ENCODE peak calls at places on chromosomes 11 and 22, in eight cellular contexts. R is colonic mucosa; P is BE2C; N is HAP-1; O is lower lobe of right lung; Y is cardiac fibroblast; D is Jurkat, Clone E6-1; X is breast epithelium. E is an unnamed sample.

GRCh38 chr11:11578542-11578941 is 43.3 kb downstream of the GALNT18 start:
- DNase-seq in Y (no peak), R (no peak), N (no peak), X (no peak), O (no peak), D (no peak), P (no peak), E (no peak)

GRCh38 chr11:61922539-61922938 is 5.2 kb upstream of the RAB3IL1 start:
- DNase-seq in O (peak), P (peak), Y (peak), R (peak), X (peak), N (no peak), D (no peak), E (peak)

GRCh38 chr11:43736502-43737193 is 56.1 kb downstream of the HSD17B12 start:
- DNase-seq in N (peak), X (no peak), D (peak), O (no peak), R (no peak), P (no peak), Y (peak), E (no peak)

GRCh38 chr11:12280199-12280837 is 97.1 kb upstream of the PARVA start:
- DNase-seq in P (no peak), R (no peak), N (no peak), X (no peak), O (no peak), Y (no peak), D (no peak), E (peak)

GRCh38 chr11:118666331-118666730 is 13.1 kb downstream of the TREH start:
- DNase-seq in O (no peak), X (no peak), Y (no peak), P (no peak), D (no peak), N (no peak), R (no peak), E (no peak)

GRCh38 chr11:112881461-112881860 is 79.8 kb upstream of the NCAM1 start:
- DNase-seq in X (peak), D (no peak), R (peak), Y (peak), N (no peak), P (peak), O (peak), E (peak)

GRCh38 chr11:66068154-66068821 is 1.8 kb upstream of the PACS1 start:
- DNase-seq in R (peak), Y (peak), P (peak), N (peak), O (peak), D (peak), X (peak), E (peak)

GRCh38 chr11:113014262-113014661 is 53.0 kb downstream of the NCAM1 start:
- DNase-seq in P (peak), X (no peak), D (no peak), O (no peak), R (no peak), N (no peak), Y (peak), E (no peak)

GRCh38 chr11:66934971-66935779 is 23.0 kb downstream of the PC start:
- DNase-seq in X (no peak), O (no peak), Y (peak), N (no peak), D (no peak), R (no peak), P (no peak), E (no peak)

GRCh38 chr11:65640483-65641207 is 2.7 kb downstream of the SIPA1 start:
- DNase-seq in Y (no peak), X (no peak), R (peak), O (peak), D (no peak), P (no peak), N (no peak), E (no peak)

GRCh38 chr22:46175631-46176030 is 25.3 kb downstream of the PPARA start:
- DNase-seq in Y (no peak), R (no peak), P (no peak), O (no peak), N (no peak), X (no peak), D (no peak), E (no peak)

GRCh38 chr22:17130199-17130598 is 9.0 kb upstream of the TMEM121B start:
- DNase-seq in P (no peak), X (no peak), R (no peak), N (no peak), D (no peak), O (no peak), Y (no peak), E (no peak)

GRCh38 chr22:34765115-34765514 is 300.8 kb upstream of the ISX start:
- DNase-seq in D (no peak), R (no peak), O (no peak), Y (no peak), N (no peak), P (no peak), X (no peak), E (no peak)

GRCh38 chr11:26905368-26905767 is 88.5 kb upstream of the FIBIN start:
- DNase-seq in P (no peak), X (no peak), R (no peak), O (no peak), N (no peak), Y (peak), D (no peak), E (no peak)

GRCh38 chr11:45181595-45182550 is 35.4 kb downstream of the PRDM11 start:
- DNase-seq in Y (no peak), P (no peak), N (no peak), D (no peak), X (no peak), R (no peak), O (no peak), E (no peak)
- H3K4me3 ChIP-seq in Y (peak), P (no peak), N (no peak), D (no peak), X (peak), R (no peak), O (peak), E (peak)

DNA sequence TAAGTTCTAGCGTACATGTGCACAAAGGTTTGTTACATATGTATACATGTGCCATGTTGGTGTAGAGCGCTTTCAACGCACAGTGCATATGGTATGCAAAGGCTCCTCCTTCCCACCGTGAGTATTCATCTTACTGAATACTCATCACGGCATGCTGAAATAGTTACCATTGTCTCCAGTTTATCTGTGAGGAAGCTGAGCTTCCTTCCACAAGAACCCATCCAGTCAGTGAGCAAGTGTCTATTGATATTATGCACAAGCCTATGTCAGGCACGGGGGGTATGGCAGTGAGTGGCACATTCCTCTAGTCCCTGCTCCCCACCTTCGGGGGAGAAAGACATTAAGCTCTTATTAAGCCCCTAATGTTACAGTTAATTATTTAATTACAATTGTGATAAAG is 28.1 kb downstream of the INSC start:
- DNase-seq in N (no peak), Y (no peak), X (no peak), R (no peak), O (no peak), P (no peak), D (no peak), E (no peak)
- H3K4me3 ChIP-seq in N (no peak), Y (no peak), X (no peak), R (no peak), O (no peak), P (no peak), D (no peak), E (no peak)

GRCh38 chr22:38751422-38752346 is 4.1 kb downstream of the SUN2 start:
- DNase-seq in O (peak), P (no peak), Y (no peak), X (peak), N (no peak), D (peak), R (peak), E (no peak)
- H3K4me3 ChIP-seq in O (peak), P (no peak), Y (no peak), X (peak), N (no peak), D (peak), R (no peak), E (no peak)

GRCh38 chr11:64227405-64227956 is 1.4 kb downstream of the NUDT22 start:
- DNase-seq in D (no peak), Y (peak), P (no peak), N (no peak), R (peak), X (no peak), O (no peak), E (no peak)
- H3K4me3 ChIP-seq in D (peak), Y (peak), P (peak), N (peak), R (peak), X (peak), O (peak), E (peak)

DNA sequence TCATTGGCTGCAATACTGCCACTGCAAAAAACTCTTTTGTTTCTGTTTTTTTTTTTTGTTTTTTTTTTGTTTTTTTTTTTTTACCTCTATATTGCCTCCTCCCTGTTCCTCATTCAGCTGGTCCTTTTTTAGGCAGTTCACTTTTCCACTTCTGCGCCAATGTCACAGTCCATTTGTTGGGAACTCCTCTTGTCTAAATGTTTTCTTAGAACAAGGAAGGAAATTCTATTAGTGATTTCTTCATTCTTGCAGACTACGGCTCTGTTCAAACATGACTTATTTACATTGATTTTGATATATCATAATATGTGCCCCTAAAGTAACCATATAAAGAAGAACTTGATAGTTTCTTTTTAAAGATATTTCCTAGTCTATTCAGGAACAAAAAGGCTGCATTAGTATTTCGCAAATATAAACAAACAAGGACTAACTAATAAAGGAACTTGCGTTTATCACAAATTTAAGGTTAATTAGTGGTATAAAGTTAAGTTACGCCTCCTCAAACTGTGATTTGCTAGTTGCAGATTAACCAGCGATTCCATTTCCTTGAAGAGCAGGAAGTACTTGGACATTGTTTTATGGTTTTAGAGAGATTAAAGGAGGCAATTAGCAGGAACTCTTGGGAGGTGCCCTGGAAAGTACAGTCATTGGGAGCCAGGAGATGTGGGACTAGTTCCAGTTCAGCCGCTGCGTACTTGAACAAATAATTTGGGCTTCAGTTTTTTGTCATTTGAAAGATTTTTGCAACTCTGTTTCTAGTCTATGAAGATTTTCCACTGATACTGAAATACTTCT is 3.1 kb downstream of the FAM118B start:
- DNase-seq in P (no peak), Y (no peak), O (no peak), R (peak), X (no peak), N (no peak), D (no peak), E (no peak)
- H3K4me3 ChIP-seq in P (no peak), Y (no peak), O (peak), R (peak), X (no peak), N (no peak), D (no peak), E (no peak)

DNA sequence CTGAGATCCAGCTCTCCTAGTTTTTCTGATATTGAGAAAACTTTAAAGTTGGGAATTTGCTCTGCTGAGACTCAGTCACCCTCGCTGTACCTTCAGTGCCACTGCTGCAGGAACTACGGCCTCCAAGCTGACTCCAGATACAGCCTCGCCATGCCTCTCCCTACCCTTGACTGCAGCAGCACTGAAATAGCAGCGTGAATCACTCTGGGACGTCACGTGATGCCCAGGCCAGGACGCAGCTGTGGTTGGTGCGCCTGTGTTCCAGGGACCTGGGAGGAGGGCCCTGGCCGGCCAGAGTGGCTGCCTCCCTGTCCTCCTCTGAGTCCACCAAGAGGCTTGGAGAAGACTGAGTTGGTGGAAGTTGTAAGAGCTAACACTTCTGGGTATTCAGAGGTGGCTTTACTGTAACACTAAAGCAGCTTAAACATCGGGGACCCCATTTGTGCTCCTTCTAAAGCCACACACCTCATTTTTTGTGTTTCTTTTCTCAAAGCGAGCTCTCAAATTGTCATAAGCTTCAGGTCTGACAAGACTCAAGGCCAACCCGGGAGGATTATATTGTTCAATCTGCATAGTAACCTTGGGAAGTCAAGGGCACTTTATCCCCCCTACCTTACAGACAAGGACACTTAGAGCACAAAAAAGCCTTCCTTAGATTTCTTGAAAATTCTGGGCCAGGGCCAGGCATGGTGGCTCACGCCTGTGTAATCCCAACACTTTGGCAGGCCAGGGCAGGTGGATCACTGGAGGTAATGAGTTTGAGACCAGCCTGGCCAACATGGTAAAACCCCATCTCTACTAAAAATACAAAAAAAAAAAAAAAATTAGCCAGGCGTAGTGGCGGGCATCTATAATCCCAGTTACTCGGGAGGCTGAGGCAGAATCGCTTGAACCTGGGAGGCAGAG is 4.2 kb upstream of the STIP1 start:
- DNase-seq in X (peak), D (no peak), O (peak), Y (peak), R (peak), P (peak), N (peak), E (peak)
- H3K4me3 ChIP-seq in X (peak), D (no peak), O (peak), Y (no peak), R (no peak), P (peak), N (peak), E (peak)

E was measured in ascending aorta.